ENCODE peak calls at places on chromosomes 7 and 10, in nine cellular contexts. N, J, T, Y, Z, O, G, B and I are unnamed samples.

GRCh38 chr7:63925626-63926460 is 72.8 kb upstream of the ZNF722 start:
- DNase-seq in N (peak; percentile 95), G (peak; percentile 81), O (peak; percentile 64), Z (peak; percentile 94), T (no peak), Y (peak; percentile 90), J (peak; percentile 95), B (peak; percentile 96), I (peak; percentile 80)

GRCh38 chr10:5971315-5971832 is 6.0 kb downstream of the IL15RA start:
- DNase-seq in J (no peak), Y (no peak), Z (peak; percentile 84), G (peak; percentile 81), N (peak; percentile 47), B (peak; percentile 80), O (peak; percentile 83), T (no peak), I (peak; percentile 81)

GRCh38 chr7:18614841-18615240 is 119.3 kb downstream of the HDAC9 start:
- DNase-seq in T (no peak), Y (no peak), J (no peak), Z (no peak), N (no peak), G (no peak), O (no peak), B (no peak), I (no peak)

GRCh38 chr10:129531195-129531968 is 64.3 kb downstream of the MGMT start:
- DNase-seq in O (no peak), T (no peak), G (no peak), B (no peak), N (no peak), J (no peak), Y (no peak), Z (no peak), I (no peak)

GRCh38 chr7:1693419-1693990 is 23.4 kb downstream of the ELFN1 start:
- DNase-seq in N (peak; percentile 41), O (peak; percentile 13), T (no peak), Z (no peak), G (no peak), J (peak; percentile 72), Y (no peak), B (no peak), I (no peak)

GRCh38 chr10:125002423-125003145 is 60.7 kb downstream of the ZRANB1 start:
- DNase-seq in Z (no peak), O (peak; percentile 22), B (no peak), N (peak; percentile 34), G (no peak), J (peak; percentile 64), Y (no peak), T (no peak), I (no peak)

GRCh38 chr10:71771821-71772617 is 1.3 kb downstream of the VSIR start:
- DNase-seq in T (no peak), J (peak; percentile 92), B (no peak), N (peak; percentile 63), Z (peak; percentile 82), Y (no peak), G (peak; percentile 50), O (peak; percentile 54), I (no peak)

GRCh38 chr10:111486346-111486745 is 409.5 kb downstream of the ADRA2A start:
- DNase-seq in J (no peak), N (no peak), T (no peak), Y (no peak), B (peak; percentile 17), O (no peak), G (no peak), Z (no peak), I (no peak)

GRCh38 chr10:119270893-119271361 is 63.6 kb downstream of the GRK5 start:
- DNase-seq in B (no peak), T (no peak), G (peak; percentile 66), Z (peak; percentile 83), O (peak; percentile 91), Y (peak; percentile 60), N (peak; percentile 92), J (peak; percentile 92), I (peak; percentile 41)

GRCh38 chr10:110632591-110633215 is 11.4 kb upstream of the RBM20 start:
- DNase-seq in Y (no peak), O (no peak), T (no peak), Z (no peak), G (no peak), N (no peak), B (peak; percentile 88), J (no peak), I (no peak)

GRCh38 chr7:47074702-47075153 is 507.2 kb downstream of the TNS3 start:
- DNase-seq in O (no peak), T (no peak), B (no peak), N (no peak), J (no peak), Y (no peak), Z (no peak), G (peak; percentile 18), I (no peak)

GRCh38 chr7:136123352-136123751 is 146.2 kb upstream of the MTPN start:
- DNase-seq in Y (no peak), T (no peak), G (no peak), J (no peak), O (no peak), Z (no peak), B (no peak), N (no peak), I (peak; percentile 5)

GRCh38 chr10:126065751-126066150 is 169.4 kb downstream of the FANK1 start:
- DNase-seq in B (no peak), Y (no peak), J (no peak), G (no peak), N (no peak), Z (no peak), T (no peak), O (no peak), I (no peak)

DNA sequence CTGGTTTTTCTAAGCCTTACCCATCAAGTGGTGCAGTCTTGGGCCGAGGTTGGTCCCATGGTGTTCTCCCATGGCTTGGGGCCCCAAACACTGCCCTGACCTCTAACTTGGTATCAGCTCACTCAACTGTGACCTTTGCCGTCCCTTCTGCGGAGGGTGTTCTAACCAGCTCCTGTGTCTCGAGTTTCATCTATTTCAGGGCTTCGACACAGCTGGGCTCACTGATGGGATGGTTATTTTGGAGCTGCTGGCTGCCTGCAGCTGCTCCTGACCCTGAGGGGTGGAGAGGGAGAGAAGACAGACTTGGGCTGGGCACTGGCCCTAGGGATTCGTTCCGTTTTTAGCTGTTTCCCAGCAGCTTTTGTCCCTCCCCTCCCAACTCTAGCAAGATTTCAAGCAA is 86.9 kb downstream of the NEURL1 start:
- DNase-seq in G (peak; percentile 25), B (no peak), N (no peak), J (no peak), O (no peak), Z (no peak), T (no peak), Y (no peak), I (no peak)
- H3K4me1 ChIP-seq in G (peaks cover 28% of the 10 kb centered on the region), B (no peaks in the 10 kb centered on the region), N (peaks cover 5% of the 10 kb centered on the region), J (no peaks in the 10 kb centered on the region), O (peaks cover 8% of the 10 kb centered on the region), Z (peaks cover 2% of the 10 kb centered on the region), T (peaks cover 9% of the 10 kb centered on the region), Y (peaks cover 11% of the 10 kb centered on the region), I (peaks cover 12% of the 10 kb centered on the region)

GRCh38 chr10:52755297-52756062 is 17.1 kb downstream of the MBL2 start:
- DNase-seq in O (no peak), B (peak; percentile 84), G (no peak), Y (no peak), J (no peak), Z (no peak), T (no peak), N (no peak), I (no peak)

GRCh38 chr10:52758406-52758805 is 14.2 kb downstream of the MBL2 start:
- DNase-seq in G (no peak), Y (no peak), N (no peak), J (no peak), Z (no peak), B (peak; percentile 77), T (no peak), O (no peak), I (no peak)

GRCh38 chr10:52759154-52759553 is 13.4 kb downstream of the MBL2 start:
- DNase-seq in J (no peak), B (peak; percentile 55), T (no peak), Z (no peak), Y (no peak), O (no peak), G (no peak), N (no peak), I (no peak)

GRCh38 chr10:52757777-52758176 is 14.8 kb downstream of the MBL2 start:
- DNase-seq in G (no peak), N (no peak), O (no peak), Y (no peak), B (peak; percentile 24), Z (no peak), J (no peak), T (no peak), I (no peak)

DNA sequence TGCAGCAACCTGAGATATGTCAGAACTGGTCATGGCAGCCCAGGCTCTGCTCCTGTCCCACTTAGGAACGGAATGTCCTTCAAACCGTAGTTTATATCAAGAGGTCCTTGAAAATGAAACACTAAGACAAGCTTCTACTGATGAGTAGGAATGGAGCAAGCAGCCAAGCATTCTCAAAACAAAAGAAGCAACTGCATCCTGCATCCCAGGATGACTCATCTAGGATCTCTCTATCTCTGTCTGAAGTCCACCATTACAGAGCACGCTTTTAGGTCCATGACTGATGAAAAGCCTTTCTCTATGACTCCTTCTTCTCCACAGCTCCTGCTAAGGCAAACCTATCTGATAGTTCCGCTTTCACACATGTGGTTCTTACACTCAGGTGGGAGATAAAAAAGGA is 16.3 kb downstream of the MBL2 start:
- DNase-seq in Y (no peak), T (no peak), N (no peak), O (no peak), Z (no peak), B (peak; percentile 47), G (no peak), J (no peak), I (no peak)
- H3K4me1 ChIP-seq in Y (no peaks in the 10 kb centered on the region), T (no peaks in the 10 kb centered on the region), N (no peaks in the 10 kb centered on the region), O (no peaks in the 10 kb centered on the region), Z (no peaks in the 10 kb centered on the region), B (no peaks in the 10 kb centered on the region), G (no peaks in the 10 kb centered on the region), J (no peaks in the 10 kb centered on the region), I (no peaks in the 10 kb centered on the region)

DNA sequence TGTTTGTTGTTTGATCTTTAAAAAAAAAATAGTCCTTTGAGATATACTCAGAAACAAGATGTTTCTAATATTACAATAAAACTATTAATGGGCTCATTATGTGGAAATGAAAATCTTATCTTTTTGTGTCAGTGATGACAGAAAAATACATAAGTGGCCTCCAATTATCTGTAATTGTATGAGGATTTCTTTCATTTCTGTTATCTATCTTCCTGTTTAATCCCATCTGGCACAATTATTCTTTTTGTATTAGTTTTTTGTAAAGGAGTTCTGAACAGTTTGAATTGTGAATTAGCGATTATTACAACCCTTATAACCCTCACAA is 270.8 kb downstream of the BBS9 start:
- DNase-seq in O (no peak), J (no peak), Y (no peak), N (no peak), Z (no peak), T (no peak), B (no peak), G (no peak), I (no peak)
- H3K4me1 ChIP-seq in O (no peaks in the 10 kb centered on the region), J (no peaks in the 10 kb centered on the region), Y (no peaks in the 10 kb centered on the region), N (no peaks in the 10 kb centered on the region), Z (no peaks in the 10 kb centered on the region), T (no peaks in the 10 kb centered on the region), B (no peaks in the 10 kb centered on the region), G (no peaks in the 10 kb centered on the region), I (no peaks in the 10 kb centered on the region)

DNA sequence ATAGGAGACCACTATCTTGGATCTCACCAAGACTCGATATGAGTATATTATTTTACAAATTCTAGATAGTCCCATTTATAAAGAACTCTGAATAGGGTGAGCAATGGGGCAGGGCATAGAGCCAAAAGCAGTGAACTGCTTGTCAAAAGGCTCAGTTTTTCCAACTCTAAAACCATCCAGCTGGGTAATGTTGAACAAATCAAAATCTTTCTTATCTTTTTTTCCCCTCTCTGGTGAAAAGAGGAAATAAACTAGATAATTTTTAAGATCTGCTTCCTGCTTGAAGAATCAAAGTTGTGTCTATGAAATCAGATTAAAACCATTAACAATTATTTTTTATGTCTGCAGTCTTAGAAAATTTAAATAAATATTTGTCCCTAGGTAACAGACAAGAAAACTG is 178.6 kb downstream of the REEP3 start:
- DNase-seq in J (no peak), Y (no peak), G (no peak), N (no peak), B (no peak), O (no peak), Z (no peak), T (no peak), I (no peak)
- H3K4me1 ChIP-seq in J (no peaks in the 10 kb centered on the region), Y (no peaks in the 10 kb centered on the region), G (no peaks in the 10 kb centered on the region), N (peaks cover 52% of the 10 kb centered on the region), B (peaks cover 34% of the 10 kb centered on the region), O (peaks cover 27% of the 10 kb centered on the region), Z (no peaks in the 10 kb centered on the region), T (peaks cover 44% of the 10 kb centered on the region), I (no peaks in the 10 kb centered on the region)